ENCODE peak calls at places on chromosomes 1 and 21, in nine cellular contexts. K is brain microvascular endothelial cell; V is GM23248; E is B cell; X is adrenal gland; W is stimulated activated CD4-positive, alpha-beta T cell treated with anti-CD3 and anti-CD28 coated beads, Interleukin-4, amount 100 ng/mL, for 4 hours; O is ELR; H is CD4-positive, CD25-positive, alpha-beta regulatory T cell; B is T follicular helper cell. C is an unnamed sample.

GRCh38 chr1:201172336-201172735 is 18.1 kb upstream of the TMEM9 start:
- DNase-seq in K (no peak), V (no peak), E (no peak), X (no peak), W (no peak), O (no peak), H (no peak), B (no peak), C (no peak)

GRCh38 chr21:32048353-32048752 is 175.5 kb downstream of the HUNK start:
- DNase-seq in K (no peak), V (no peak), E (no peak), X (no peak), W (no peak), O (no peak), H (no peak), B (no peak), C (peak)

GRCh38 chr1:90836345-90836679 is 119.2 kb upstream of the BARHL2 start:
- DNase-seq in K (no peak), V (no peak), E (no peak), X (no peak), W (no peak), O (no peak), H (no peak), B (no peak), C (no peak)

GRCh38 chr1:161826478-161826877 is 60.4 kb downstream of the ATF6 start:
- DNase-seq in K (no peak), V (no peak), E (no peak), X (no peak), W (no peak), O (no peak), H (no peak), B (no peak), C (no peak)

GRCh38 chr1:44030606-44031050 is 634 bp downstream of the SLC6A9 start:
- DNase-seq in K (peak), V (peak), E (peak), X (peak), W (peak), O (peak), H (no peak), B (no peak), C (no peak)

GRCh38 chr1:44616991-44617702 is 57.1 kb downstream of the TMEM53 start:
- DNase-seq in K (no peak), V (peak), E (no peak), X (peak), W (no peak), O (peak), H (no peak), B (no peak), C (no peak)

GRCh38 chr1:5847013-5847654 is 145.1 kb downstream of the NPHP4 start:
- DNase-seq in K (peak), V (peak), E (no peak), X (peak), W (no peak), O (no peak), H (no peak), B (no peak), C (peak)

GRCh38 chr1:208029381-208030319 is 118.7 kb upstream of the CD34 start:
- DNase-seq in K (peak), V (peak), E (no peak), X (no peak), W (no peak), O (peak), H (no peak), B (no peak), C (no peak)

GRCh38 chr1:12434174-12434573 is 183.8 kb downstream of the DHRS3 start:
- DNase-seq in K (peak), V (peak), E (no peak), X (no peak), W (peak), O (peak), H (no peak), B (peak), C (peak)

GRCh38 chr1:41953291-41953690 is 34.6 kb upstream of the HIVEP3 start:
- DNase-seq in K (no peak), V (no peak), E (no peak), X (no peak), W (no peak), O (no peak), H (no peak), B (no peak), C (no peak)

GRCh38 chr1:218164930-218165686 is 120.0 kb upstream of the RRP15 start:
- DNase-seq in K (no peak), V (peak), E (peak), X (no peak), W (peak), O (peak), H (peak), B (no peak), C (no peak)

GRCh38 chr1:27299385-27300252 is 22.3 kb upstream of the TMEM222 start:
- DNase-seq in K (peak), V (peak), E (no peak), X (peak), W (no peak), O (peak), H (no peak), B (no peak), C (no peak)

GRCh38 chr1:75812065-75812464 is 15.4 kb downstream of the MSH4 start:
- DNase-seq in K (no peak), V (no peak), E (no peak), X (no peak), W (no peak), O (no peak), H (no peak), B (no peak), C (no peak)

GRCh38 chr1:155598842-155599331 is 11.1 kb upstream of the MSTO1 start:
- DNase-seq in K (peak), V (peak), E (no peak), X (no peak), W (no peak), O (peak), H (peak), B (no peak), C (no peak)

GRCh38 chr1:27934818-27935549 is at the start of gene SMPDL3B:
- DNase-seq in K (no peak), V (peak), E (no peak), X (no peak), W (no peak), O (peak), H (no peak), B (no peak), C (no peak)